ENCODE peak calls at places on chromosomes 13 and 19, in four cellular contexts. S is H1, L is K562, G is GM12878. C is an unnamed sample.
A peak's percentile ranks its signal among the peaks of the same experiment; 100 is the strongest.

GRCh38 chr13:77986699-77987098 is 68.1 kb upstream of the EDNRB start:
- DNase-seq in G (no peak), L (no peak), S (no peak), C (no peak)

GRCh38 chr13:23696610-23697009 is 126.4 kb downstream of the TNFRSF19 start:
- DNase-seq in S (no peak), L (no peak), G (no peak), C (no peak)

GRCh38 chr19:392375-392970 is 16.5 kb downstream of the C2CD4C start:
- DNase-seq in S (no peak), G (no peak), L (no peak), C (no peak)

GRCh38 chr13:101624210-101624922 is 171.9 kb downstream of the ITGBL1 start:
- DNase-seq in G (no peak), L (no peak), S (no peak), C (no peak)

GRCh38 chr13:89061821-89062220 is 1390.7 kb downstream of the SLITRK5 start:
- DNase-seq in L (no peak), G (no peak), S (no peak), C (no peak)

GRCh38 chr13:104442541-104442940 is 1376.3 kb upstream of the SLC10A2 start:
- DNase-seq in S (no peak), L (no peak), G (no peak), C (no peak)

GRCh38 chr19:53394974-53395839 is at the start of gene ZNF765:
- DNase-seq in L (peak; percentile 93), G (peak; percentile 55), S (peak; percentile 47), C (peak; percentile 68)

GRCh38 chr19:21135433-21135832 is 6.4 kb upstream of the ZNF431 start:
- DNase-seq in L (peak; percentile 17), G (no peak), S (no peak), C (no peak)

GRCh38 chr13:42064259-42064658 is 15.8 kb downstream of the DGKH start:
- DNase-seq in G (no peak), S (no peak), L (no peak), C (no peak)

GRCh38 chr19:13169769-13170168 is 19.6 kb downstream of the IER2 start:
- DNase-seq in G (no peak), L (peak; percentile 13), S (no peak), C (peak; percentile 91)

GRCh38 chr19:13164370-13165090 is 14.3 kb downstream of the IER2 start:
- DNase-seq in S (peak; percentile 99), G (no peak), L (peak; percentile 53), C (no peak)

GRCh38 chr19:13163609-13164364 is 13.6 kb downstream of the IER2 start:
- DNase-seq in G (no peak), S (no peak), L (peak; percentile 82), C (no peak)

GRCh38 chr19:13162749-13163608 is 12.8 kb downstream of the IER2 start:
- DNase-seq in G (peak; percentile 80), L (peak; percentile 94), S (peak; percentile 96), C (peak; percentile 99)

DNA sequence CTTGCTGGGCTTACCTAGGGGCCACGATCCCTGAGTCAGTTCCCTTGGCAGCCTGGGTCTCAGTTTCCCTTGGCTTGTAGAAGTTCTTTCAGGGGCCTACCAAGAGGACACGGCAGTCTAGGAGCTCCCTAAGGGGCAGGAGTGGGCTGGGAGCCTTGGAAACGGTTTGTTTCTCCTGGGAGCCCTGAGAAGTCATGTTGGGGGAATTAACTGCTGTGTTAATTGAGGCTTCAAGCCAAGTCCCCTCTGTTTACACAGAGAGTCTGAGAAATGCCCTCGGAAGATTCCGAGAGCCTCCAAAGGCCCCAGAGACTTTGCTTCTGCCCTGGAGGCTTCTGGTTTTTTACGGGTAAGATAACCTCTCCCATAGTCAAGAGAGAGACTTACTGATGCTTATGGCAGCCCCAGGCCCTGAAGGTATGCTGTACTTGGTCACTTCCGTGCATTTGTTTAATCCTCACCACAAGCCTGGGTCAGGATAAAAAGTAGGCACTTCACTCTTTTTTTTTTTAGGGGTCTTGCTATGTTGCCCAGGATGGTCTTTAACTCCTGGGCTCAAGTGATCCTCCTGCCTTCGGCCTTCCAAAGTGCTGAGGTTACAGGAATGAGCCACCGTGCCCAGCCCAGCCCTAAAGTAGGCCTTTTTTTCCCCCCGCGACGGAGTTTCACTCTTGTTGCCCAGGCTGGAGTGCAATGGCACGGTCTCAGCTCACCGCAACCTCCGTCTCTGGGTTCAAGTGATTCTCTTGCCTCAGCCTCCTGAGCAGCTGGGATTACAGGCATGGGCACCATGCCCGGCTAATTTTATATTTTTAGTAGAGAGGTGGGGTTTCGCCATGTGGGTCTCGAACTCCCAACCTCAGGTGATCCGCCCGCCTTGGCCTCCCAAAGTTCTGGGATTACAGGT is 15.1 kb downstream of the IER2 start:
- DNase-seq in S (no peak), L (no peak), G (no peak), C (no peak)
- TF ChIP-seq EGR1 in S (no peak), L (no peak), G (no peak), C (no peak)

GRCh38 chr19:18683109-18683954 is at the start of gene CRTC1:
- DNase-seq in G (peak; percentile 39), S (peak; percentile 46), L (peak; percentile 99), C (peak; percentile 65)
- TF ChIP-seq CTCF in G (no peak), S (no peak), L (peak; percentile 17), C (no peak)

GRCh38 chr13:26019881-26020535 is 31.8 kb downstream of the SHISA2 start:
- DNase-seq in L (no peak), S (no peak), G (no peak), C (no peak)
- TF ChIP-seq EGR1 in L (no peak), S (no peak), G (no peak), C (no peak)

GRCh38 chr19:36049080-36049698 is 4.9 kb downstream of the THAP8 start:
- DNase-seq in G (no peak), L (no peak), S (no peak), C (no peak)

GRCh38 chr19:36047835-36048234 is 6.2 kb downstream of the THAP8 start:
- DNase-seq in L (no peak), S (no peak), G (no peak), C (no peak)

GRCh38 chr19:36054119-36054732 is at the start of gene THAP8:
- DNase-seq in G (peak; percentile 99), S (peak; percentile 96), L (peak; percentile 98), C (peak; percentile 97)

GRCh38 chr19:36051637-36052036 is 2.4 kb downstream of the THAP8 start:
- DNase-seq in L (no peak), S (no peak), G (no peak), C (no peak)

DNA sequence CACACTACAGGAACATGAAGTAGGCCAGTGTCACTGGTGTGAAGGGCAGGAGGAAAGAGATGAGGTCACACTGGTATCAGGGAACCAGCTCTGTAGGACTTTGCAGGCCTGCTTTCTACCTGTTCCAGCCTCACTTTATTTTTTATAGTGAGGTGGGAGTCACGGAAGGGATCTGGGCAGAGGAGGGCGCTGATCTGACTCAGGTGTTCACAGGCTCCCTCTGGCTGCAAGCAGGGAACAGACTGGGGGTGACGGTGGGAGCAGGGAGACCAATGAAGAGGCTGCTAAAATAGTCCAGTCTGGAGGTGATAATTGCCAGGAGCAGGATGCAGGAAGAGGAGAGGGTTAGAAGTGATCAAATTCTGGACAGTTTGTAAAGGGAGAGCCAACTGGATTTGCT is 2.8 kb downstream of the THAP8 start:
- DNase-seq in G (no peak), L (peak; percentile 49), S (no peak), C (peak; percentile 33)
- TF ChIP-seq CTCF in G (peak; percentile 19), L (peak; percentile 99), S (peak; percentile 99), C (peak; percentile 73)

DNA sequence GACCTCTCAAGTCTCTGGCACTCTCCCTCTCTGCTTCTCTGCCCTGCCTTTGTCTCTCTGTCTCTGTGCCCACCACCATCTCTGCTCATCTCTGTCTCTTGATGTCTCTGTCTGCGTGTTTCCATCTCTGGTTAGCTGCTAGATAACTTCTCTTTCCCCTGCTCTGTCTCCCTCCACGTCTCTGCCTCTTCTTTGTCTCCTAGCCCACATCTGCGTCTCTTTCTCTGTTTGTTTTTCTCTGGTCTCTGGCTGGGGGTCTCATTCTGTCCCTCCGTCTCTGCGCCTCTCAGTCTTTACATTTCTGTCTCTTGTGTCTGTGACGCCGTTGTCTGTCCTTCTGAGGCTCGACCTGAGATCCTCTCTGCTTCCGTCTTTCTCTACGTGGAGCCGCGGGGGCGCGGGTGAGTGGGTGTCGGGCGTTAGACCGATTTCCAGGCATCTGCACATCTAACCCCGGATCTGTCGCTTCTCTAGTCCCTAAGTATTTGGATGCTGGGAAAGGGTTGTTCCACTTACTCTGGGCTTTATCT is 386 bp downstream of the GIPR start:
- DNase-seq in S (no peak), G (no peak), L (no peak), C (no peak)
- TF ChIP-seq EGR1 in S (no peak), G (peak; percentile 92), L (peak; percentile 97), C (no peak)

GRCh38 chr19:49420227-49420626 is 3.0 kb downstream of the PTH2 start:
- DNase-seq in L (no peak), S (no peak), G (no peak), C (no peak)

GRCh38 chr19:49421878-49422202 is 1.4 kb downstream of the PTH2 start:
- DNase-seq in L (no peak), S (no peak), G (no peak), C (no peak)

GRCh38 chr19:49419173-49419572 is 4.1 kb downstream of the PTH2 start:
- DNase-seq in L (no peak), G (no peak), S (no peak), C (no peak)

GRCh38 chr19:49422407-49423277 is 599 bp downstream of the PTH2 start:
- DNase-seq in L (peak; percentile 87), G (no peak), S (no peak), C (no peak)

DNA sequence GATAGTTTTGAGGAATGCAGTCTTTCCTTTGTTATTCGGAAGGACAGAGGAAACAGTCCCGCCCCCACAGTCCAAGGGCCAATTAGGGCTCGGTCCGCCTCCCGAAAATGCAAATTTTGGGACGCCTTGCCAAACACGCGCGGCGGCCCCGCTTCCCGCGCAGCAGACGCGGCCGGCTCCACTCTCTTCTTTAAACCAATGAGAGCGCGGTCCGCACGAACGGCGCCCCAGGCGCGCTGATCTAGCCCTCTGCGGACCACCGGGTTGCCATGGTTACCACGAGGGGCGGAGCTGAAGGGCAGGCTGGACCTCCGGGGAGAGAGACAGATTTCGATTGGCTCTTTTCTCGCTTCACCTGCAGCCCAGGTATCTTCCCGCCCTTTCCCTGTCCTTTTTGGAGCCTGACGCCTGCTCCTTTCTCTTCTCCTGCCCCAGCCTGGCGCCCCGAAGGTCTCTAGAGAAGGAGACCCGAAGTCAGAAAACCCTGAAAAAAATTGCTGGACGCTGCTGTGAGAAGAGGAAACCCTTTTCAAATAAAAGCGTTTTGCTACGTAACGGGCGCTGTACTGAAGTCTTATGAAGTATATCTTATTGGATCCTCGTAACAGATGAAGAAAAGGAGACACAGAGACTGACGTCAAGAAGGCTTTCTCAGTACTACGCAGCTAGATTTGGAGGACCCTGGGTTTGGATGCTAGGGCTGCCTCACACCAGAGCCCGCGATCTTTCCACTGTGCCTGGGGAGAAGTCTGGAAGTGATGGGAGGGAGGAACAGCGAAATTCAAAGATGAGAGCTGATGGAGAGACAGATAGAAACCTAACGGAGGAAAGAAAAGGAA is 2.0 kb downstream of the PTH2 start:
- DNase-seq in S (peak; percentile 79), G (no peak), L (peak; percentile 96), C (no peak)
- TF ChIP-seq CTCF in S (no peak), G (no peak), L (no peak), C (no peak)

GRCh38 chr19:12641456-12641855 is 25.1 kb downstream of the MAN2B1 start:
- DNase-seq in L (no peak), G (no peak), S (no peak), C (no peak)
- TF ChIP-seq EGR1 in L (no peak), G (no peak), S (no peak), C (no peak)